ENCODE peak calls at places on chromosome 16, in seven cellular contexts. One of them, this sample, is unnamed.
A peak's percentile ranks its signal among the peaks of the same experiment; 100 is the strongest.

GRCh38 chr16:70695351-70696070 is 9.7 kb upstream of the MTSS2 start:
- DNase-seq in IMR-90: no peak
- DNase-seq in HCT116: no peak
- DNase-seq in H1: no peak
- DNase-seq in HepG2: peak; percentile 34
- DNase-seq in GM12878: no peak
- DNase-seq in K562: peak; percentile 91
- DNase-seq in this sample: peak; percentile 56

GRCh38 chr16:8370374-8371015 is 219.8 kb downstream of the TMEM114 start:
- DNase-seq in IMR-90: peak; percentile 7
- DNase-seq in HCT116: no peak
- DNase-seq in H1: no peak
- DNase-seq in HepG2: peak; percentile 28
- DNase-seq in GM12878: no peak
- DNase-seq in K562: peak; percentile 5
- DNase-seq in this sample: no peak

GRCh38 chr16:14405611-14406537 is 224.2 kb downstream of the PARN start:
- DNase-seq in IMR-90: no peak
- DNase-seq in HCT116: no peak
- DNase-seq in H1: peak; percentile 100
- DNase-seq in HepG2: peak; percentile 90
- DNase-seq in GM12878: peak; percentile 77
- DNase-seq in K562: peak; percentile 73
- DNase-seq in this sample: no peak

GRCh38 chr16:56106527-56106926 is 84.8 kb upstream of the GNAO1 start:
- DNase-seq in IMR-90: no peak
- DNase-seq in HCT116: no peak
- DNase-seq in H1: no peak
- DNase-seq in HepG2: no peak
- DNase-seq in GM12878: no peak
- DNase-seq in K562: no peak
- DNase-seq in this sample: no peak

GRCh38 chr16:30902070-30902972 is 5.9 kb downstream of the CTF1 start:
- DNase-seq in IMR-90: peak; percentile 63
- DNase-seq in HCT116: no peak
- DNase-seq in H1: peak; percentile 81
- DNase-seq in HepG2: peak; percentile 33
- DNase-seq in GM12878: no peak
- DNase-seq in K562: peak; percentile 88
- DNase-seq in this sample: peak; percentile 82

GRCh38 chr16:23869052-23869451 is 33.3 kb downstream of the PRKCB start:
- DNase-seq in IMR-90: no peak
- DNase-seq in HCT116: no peak
- DNase-seq in H1: no peak
- DNase-seq in HepG2: no peak
- DNase-seq in GM12878: no peak
- DNase-seq in K562: no peak
- DNase-seq in this sample: no peak

GRCh38 chr16:69381231-69381630 is 4.6 kb downstream of the TERF2 start:
- DNase-seq in IMR-90: peak; percentile 10
- DNase-seq in HCT116: no peak
- DNase-seq in H1: no peak
- DNase-seq in HepG2: no peak
- DNase-seq in GM12878: no peak
- DNase-seq in K562: no peak
- DNase-seq in this sample: no peak

GRCh38 chr16:19696312-19696711 is 21.7 kb downstream of the KNOP1 start:
- DNase-seq in IMR-90: peak; percentile 88
- DNase-seq in HCT116: no peak
- DNase-seq in H1: no peak
- DNase-seq in HepG2: no peak
- DNase-seq in GM12878: no peak
- DNase-seq in K562: peak; percentile 75
- DNase-seq in this sample: no peak

GRCh38 chr16:20801278-20801677 is 5.0 kb downstream of the ERI2 start:
- DNase-seq in IMR-90: no peak
- DNase-seq in HCT116: no peak
- DNase-seq in H1: no peak
- DNase-seq in HepG2: no peak
- DNase-seq in GM12878: no peak
- DNase-seq in K562: no peak
- DNase-seq in this sample: no peak

GRCh38 chr16:15993946-15994665 is 44.7 kb downstream of the ABCC1 start:
- DNase-seq in IMR-90: peak; percentile 71
- DNase-seq in HCT116: no peak
- DNase-seq in H1: no peak
- DNase-seq in HepG2: no peak
- DNase-seq in GM12878: no peak
- DNase-seq in K562: no peak
- DNase-seq in this sample: no peak

GRCh38 chr16:16083421-16084156 is 134.2 kb downstream of the ABCC1 start:
- DNase-seq in IMR-90: peak; percentile 61
- DNase-seq in HCT116: peak; percentile 18
- DNase-seq in H1: no peak
- DNase-seq in HepG2: peak; percentile 61
- DNase-seq in GM12878: no peak
- DNase-seq in K562: peak; percentile 66
- DNase-seq in this sample: peak; percentile 85

GRCh38 chr16:15897834-15898254 is 9.4 kb upstream of the CEP20 start:
- DNase-seq in IMR-90: peak; percentile 79
- DNase-seq in HCT116: no peak
- DNase-seq in H1: no peak
- DNase-seq in HepG2: no peak
- DNase-seq in GM12878: peak; percentile 76
- DNase-seq in K562: peak; percentile 55
- DNase-seq in this sample: no peak

GRCh38 chr16:12868169-12868568 is 33.2 kb upstream of the SHISA9 start:
- DNase-seq in IMR-90: no peak
- DNase-seq in HCT116: no peak
- DNase-seq in H1: no peak
- DNase-seq in HepG2: no peak
- DNase-seq in GM12878: no peak
- DNase-seq in K562: no peak
- DNase-seq in this sample: no peak

GRCh38 chr16:17459903-17460521 is 10.7 kb downstream of the XYLT1 start:
- DNase-seq in IMR-90: no peak
- DNase-seq in HCT116: no peak
- DNase-seq in H1: no peak
- DNase-seq in HepG2: no peak
- DNase-seq in GM12878: no peak
- DNase-seq in K562: no peak
- DNase-seq in this sample: no peak

GRCh38 chr16:69386596-69386995 is 789 bp upstream of the TERF2 start:
- DNase-seq in IMR-90: peak; percentile 39
- DNase-seq in HCT116: no peak
- DNase-seq in H1: no peak
- DNase-seq in HepG2: no peak
- DNase-seq in GM12878: no peak
- DNase-seq in K562: peak; percentile 15
- DNase-seq in this sample: no peak

GRCh38 chr16:55116165-55116894 is 185.7 kb downstream of the IRX5 start:
- DNase-seq in IMR-90: peak; percentile 68
- DNase-seq in HCT116: no peak
- DNase-seq in H1: no peak
- DNase-seq in HepG2: no peak
- DNase-seq in GM12878: no peak
- DNase-seq in K562: no peak
- DNase-seq in this sample: no peak

GRCh38 chr16:55393976-55394375 is 70.0 kb downstream of the IRX6 start:
- DNase-seq in IMR-90: no peak
- DNase-seq in HCT116: no peak
- DNase-seq in H1: no peak
- DNase-seq in HepG2: no peak
- DNase-seq in GM12878: no peak
- DNase-seq in K562: no peak
- DNase-seq in this sample: no peak

GRCh38 chr16:2987854-2988253 is 7.6 kb upstream of the PKMYT1 start:
- DNase-seq in IMR-90: no peak
- DNase-seq in HCT116: no peak
- DNase-seq in H1: no peak
- DNase-seq in HepG2: no peak
- DNase-seq in GM12878: no peak
- DNase-seq in K562: no peak
- DNase-seq in this sample: no peak

GRCh38 chr16:47285001-47285400 is 141.3 kb upstream of the NETO2 start:
- DNase-seq in IMR-90: no peak
- DNase-seq in HCT116: no peak
- DNase-seq in H1: no peak
- DNase-seq in HepG2: no peak
- DNase-seq in GM12878: no peak
- DNase-seq in K562: no peak
- DNase-seq in this sample: no peak

GRCh38 chr16:57723170-57723569 is 12.4 kb upstream of the KATNB1 start:
- DNase-seq in IMR-90: no peak
- DNase-seq in HCT116: no peak
- DNase-seq in H1: peak; percentile 77
- DNase-seq in HepG2: peak; percentile 42
- DNase-seq in GM12878: no peak
- DNase-seq in K562: peak; percentile 67
- DNase-seq in this sample: no peak

GRCh38 chr16:17364319-17365210 is 106.2 kb downstream of the XYLT1 start:
- DNase-seq in IMR-90: peak; percentile 94
- DNase-seq in HCT116: no peak
- DNase-seq in H1: no peak
- DNase-seq in HepG2: no peak
- DNase-seq in GM12878: no peak
- DNase-seq in K562: no peak
- DNase-seq in this sample: no peak

GRCh38 chr16:57265850-57266530 is 18.5 kb downstream of the PLLP start:
- DNase-seq in IMR-90: no peak
- DNase-seq in HCT116: no peak
- DNase-seq in H1: no peak
- DNase-seq in HepG2: no peak
- DNase-seq in GM12878: no peak
- DNase-seq in K562: peak; percentile 72
- DNase-seq in this sample: no peak

GRCh38 chr16:13333336-13333735 is 431.9 kb downstream of the SHISA9 start:
- DNase-seq in IMR-90: no peak
- DNase-seq in HCT116: no peak
- DNase-seq in H1: no peak
- DNase-seq in HepG2: no peak
- DNase-seq in GM12878: no peak
- DNase-seq in K562: no peak
- DNase-seq in this sample: no peak

GRCh38 chr16:19513377-19514053 is 8.4 kb downstream of the GDE1 start:
- DNase-seq in IMR-90: peak; percentile 29
- DNase-seq in HCT116: no peak
- DNase-seq in H1: no peak
- DNase-seq in HepG2: no peak
- DNase-seq in GM12878: no peak
- DNase-seq in K562: no peak
- DNase-seq in this sample: no peak

GRCh38 chr16:57027067-57027466 is 37.7 kb downstream of the NLRC5 start:
- DNase-seq in IMR-90: no peak
- DNase-seq in HCT116: no peak
- DNase-seq in H1: no peak
- DNase-seq in HepG2: peak; percentile 62
- DNase-seq in GM12878: no peak
- DNase-seq in K562: no peak
- DNase-seq in this sample: no peak

GRCh38 chr16:20301840-20302239 is 25.5 kb downstream of the GP2 start:
- DNase-seq in IMR-90: no peak
- DNase-seq in HCT116: no peak
- DNase-seq in H1: no peak
- DNase-seq in HepG2: no peak
- DNase-seq in GM12878: no peak
- DNase-seq in K562: no peak
- DNase-seq in this sample: no peak

GRCh38 chr16:88772871-88773811 is 11.9 kb downstream of the PIEZO1 start:
- DNase-seq in IMR-90: peak; percentile 95
- DNase-seq in HCT116: no peak
- DNase-seq in H1: no peak
- DNase-seq in HepG2: no peak
- DNase-seq in GM12878: no peak
- DNase-seq in K562: peak; percentile 84
- DNase-seq in this sample: no peak
- TF ChIP-seq CEBPB in IMR-90: no peak
- TF ChIP-seq CEBPB in HCT116: no peak
- TF ChIP-seq CEBPB in H1: no peak
- TF ChIP-seq CEBPB in HepG2: no peak
- TF ChIP-seq CEBPB in GM12878: no peak
- TF ChIP-seq CEBPB in K562: no peak
- TF ChIP-seq CEBPB in this sample: no peak

DNA sequence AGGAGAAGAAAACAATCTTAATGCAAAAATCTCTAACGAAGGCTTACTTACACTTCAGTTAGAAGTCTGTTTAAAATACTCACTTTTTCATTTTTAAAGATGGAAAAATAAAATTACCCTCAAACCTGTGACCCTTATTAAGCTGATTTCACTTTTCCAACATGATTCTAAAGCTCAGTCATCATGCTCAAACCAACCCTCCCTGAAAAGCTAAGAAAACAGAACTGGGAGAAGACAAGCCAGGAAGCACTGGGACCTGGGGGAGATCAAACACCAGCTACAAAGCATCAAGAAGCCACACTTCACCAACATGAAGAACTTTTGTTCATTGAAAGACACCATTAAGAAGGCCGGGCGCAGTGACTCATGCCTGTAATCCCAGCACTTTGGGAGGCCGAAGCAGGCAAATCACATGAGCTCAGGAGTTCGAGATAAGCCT is 88.8 kb downstream of the LITAF start:
- DNase-seq in IMR-90: peak; percentile 39
- DNase-seq in HCT116: peak; percentile 92
- DNase-seq in H1: no peak
- DNase-seq in HepG2: peak; percentile 75
- DNase-seq in GM12878: no peak
- DNase-seq in K562: peak; percentile 43
- DNase-seq in this sample: no peak
- TF ChIP-seq CEBPB in IMR-90: no peak
- TF ChIP-seq CEBPB in HCT116: no peak
- TF ChIP-seq CEBPB in H1: no peak
- TF ChIP-seq CEBPB in HepG2: no peak
- TF ChIP-seq CEBPB in GM12878: no peak
- TF ChIP-seq CEBPB in K562: no peak
- TF ChIP-seq CEBPB in this sample: no peak

GRCh38 chr16:76114681-76115080 is 162.5 kb upstream of the CNTNAP4 start:
- DNase-seq in IMR-90: no peak
- DNase-seq in HCT116: no peak
- DNase-seq in H1: no peak
- DNase-seq in HepG2: no peak
- DNase-seq in GM12878: no peak
- DNase-seq in K562: no peak
- DNase-seq in this sample: no peak
- TF ChIP-seq CEBPB in IMR-90: no peak
- TF ChIP-seq CEBPB in HCT116: no peak
- TF ChIP-seq CEBPB in H1: no peak
- TF ChIP-seq CEBPB in HepG2: no peak
- TF ChIP-seq CEBPB in GM12878: no peak
- TF ChIP-seq CEBPB in K562: no peak
- TF ChIP-seq CEBPB in this sample: no peak

DNA sequence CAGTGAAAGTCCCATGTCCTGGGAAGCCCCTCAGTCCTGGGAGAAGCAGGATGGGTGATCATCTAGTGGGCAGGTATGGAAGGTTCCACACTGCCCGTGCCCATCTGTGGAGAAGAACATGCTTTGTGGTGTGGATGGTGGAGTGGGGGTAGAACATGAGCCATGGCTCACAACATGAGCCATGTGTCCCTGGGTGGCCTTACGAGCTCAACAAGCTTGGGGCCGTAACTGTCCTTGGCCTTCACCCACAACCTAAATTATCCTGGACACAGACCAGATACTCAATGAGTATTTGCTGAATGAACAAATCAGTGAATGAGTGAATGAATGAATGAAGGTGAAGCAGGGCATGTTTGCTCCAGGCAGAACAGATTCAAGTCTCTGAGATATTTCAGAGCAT is 13.5 kb downstream of the SOX8 start:
- DNase-seq in IMR-90: peak; percentile 24
- DNase-seq in HCT116: no peak
- DNase-seq in H1: no peak
- DNase-seq in HepG2: no peak
- DNase-seq in GM12878: no peak
- DNase-seq in K562: no peak
- DNase-seq in this sample: no peak
- TF ChIP-seq CEBPB in IMR-90: no peak
- TF ChIP-seq CEBPB in HCT116: no peak
- TF ChIP-seq CEBPB in H1: no peak
- TF ChIP-seq CEBPB in HepG2: no peak
- TF ChIP-seq CEBPB in GM12878: no peak
- TF ChIP-seq CEBPB in K562: no peak
- TF ChIP-seq CEBPB in this sample: no peak

This sample was measured in A549.